ENCODE peak calls at places on chromosome 21, in seven cellular contexts. One of them, this sample, is unnamed.

GRCh38 chr21:41403331-41403730 is 22.7 kb upstream of the MX1 start:
- DNase-seq in choroid plexus epithelial cell: no peak
- DNase-seq in psoas muscle: no peak
- DNase-seq in A549: no peak
- DNase-seq in neural progenitor cell: no peak
- DNase-seq in CD4-positive, alpha-beta T cell: no peak
- DNase-seq in GM10248: no peak
- DNase-seq in this sample: no peak

GRCh38 chr21:35086357-35086756 is 37.3 kb upstream of the RUNX1 start:
- DNase-seq in psoas muscle: no peak
- DNase-seq in CD4-positive, alpha-beta T cell: no peak
- DNase-seq in neural progenitor cell: no peak
- DNase-seq in A549: no peak
- DNase-seq in GM10248: no peak
- DNase-seq in choroid plexus epithelial cell: peak
- DNase-seq in this sample: no peak

GRCh38 chr21:26945916-26946315 is 21.0 kb downstream of the ADAMTS5 start:
- DNase-seq in neural progenitor cell: no peak
- DNase-seq in choroid plexus epithelial cell: no peak
- DNase-seq in GM10248: no peak
- DNase-seq in psoas muscle: peak
- DNase-seq in A549: no peak
- DNase-seq in CD4-positive, alpha-beta T cell: no peak
- DNase-seq in this sample: no peak

GRCh38 chr21:42221581-42222345 is 2.8 kb downstream of the ABCG1 start:
- DNase-seq in CD4-positive, alpha-beta T cell: no peak
- DNase-seq in A549: no peak
- DNase-seq in choroid plexus epithelial cell: peak
- DNase-seq in psoas muscle: no peak
- DNase-seq in GM10248: no peak
- DNase-seq in neural progenitor cell: no peak
- DNase-seq in this sample: no peak

GRCh38 chr21:42235593-42235992 is 16.7 kb downstream of the ABCG1 start:
- DNase-seq in psoas muscle: peak
- DNase-seq in choroid plexus epithelial cell: no peak
- DNase-seq in GM10248: no peak
- DNase-seq in neural progenitor cell: no peak
- DNase-seq in CD4-positive, alpha-beta T cell: no peak
- DNase-seq in A549: no peak
- DNase-seq in this sample: no peak

GRCh38 chr21:29078884-29079765 is 5.7 kb upstream of the CCT8 start:
- DNase-seq in neural progenitor cell: no peak
- DNase-seq in GM10248: no peak
- DNase-seq in choroid plexus epithelial cell: peak
- DNase-seq in A549: no peak
- DNase-seq in psoas muscle: no peak
- DNase-seq in CD4-positive, alpha-beta T cell: peak
- DNase-seq in this sample: peak

GRCh38 chr21:41410361-41410760 is 15.7 kb upstream of the MX1 start:
- DNase-seq in choroid plexus epithelial cell: no peak
- DNase-seq in GM10248: no peak
- DNase-seq in neural progenitor cell: no peak
- DNase-seq in psoas muscle: no peak
- DNase-seq in CD4-positive, alpha-beta T cell: no peak
- DNase-seq in A549: no peak
- DNase-seq in this sample: no peak

GRCh38 chr21:29367335-29367734 is 68.6 kb downstream of the BACH1 start:
- DNase-seq in choroid plexus epithelial cell: no peak
- DNase-seq in A549: no peak
- DNase-seq in neural progenitor cell: no peak
- DNase-seq in psoas muscle: no peak
- DNase-seq in CD4-positive, alpha-beta T cell: no peak
- DNase-seq in GM10248: no peak
- DNase-seq in this sample: no peak

GRCh38 chr21:37757631-37758376 is 158.5 kb downstream of the KCNJ6 start:
- DNase-seq in psoas muscle: no peak
- DNase-seq in GM10248: no peak
- DNase-seq in neural progenitor cell: no peak
- DNase-seq in A549: no peak
- DNase-seq in CD4-positive, alpha-beta T cell: no peak
- DNase-seq in choroid plexus epithelial cell: no peak
- DNase-seq in this sample: no peak

GRCh38 chr21:34603002-34603709 is 11.8 kb downstream of the RCAN1 start:
- DNase-seq in psoas muscle: peak
- DNase-seq in choroid plexus epithelial cell: peak
- DNase-seq in GM10248: peak
- DNase-seq in A549: peak
- DNase-seq in neural progenitor cell: peak
- DNase-seq in CD4-positive, alpha-beta T cell: peak
- DNase-seq in this sample: peak

GRCh38 chr21:30058928-30059327 is 107.7 kb downstream of the CLDN17 start:
- DNase-seq in choroid plexus epithelial cell: peak
- DNase-seq in neural progenitor cell: no peak
- DNase-seq in GM10248: no peak
- DNase-seq in CD4-positive, alpha-beta T cell: no peak
- DNase-seq in A549: no peak
- DNase-seq in psoas muscle: no peak
- DNase-seq in this sample: no peak

GRCh38 chr21:26844258-26845065 is 747 bp downstream of the ADAMTS1 start:
- DNase-seq in A549: peak
- DNase-seq in CD4-positive, alpha-beta T cell: no peak
- DNase-seq in GM10248: no peak
- DNase-seq in psoas muscle: peak
- DNase-seq in choroid plexus epithelial cell: peak
- DNase-seq in neural progenitor cell: peak
- DNase-seq in this sample: peak

GRCh38 chr21:42974832-42975820 is 764 bp downstream of the PKNOX1 start:
- DNase-seq in choroid plexus epithelial cell: peak
- DNase-seq in neural progenitor cell: peak
- DNase-seq in CD4-positive, alpha-beta T cell: no peak
- DNase-seq in A549: peak
- DNase-seq in psoas muscle: peak
- DNase-seq in GM10248: peak
- DNase-seq in this sample: peak

GRCh38 chr21:45192332-45192731 is 95.4 kb downstream of the POFUT2 start:
- DNase-seq in GM10248: no peak
- DNase-seq in psoas muscle: no peak
- DNase-seq in A549: no peak
- DNase-seq in neural progenitor cell: peak
- DNase-seq in choroid plexus epithelial cell: no peak
- DNase-seq in CD4-positive, alpha-beta T cell: no peak
- DNase-seq in this sample: no peak
- TF ChIP-seq CTCF in GM10248: no peak
- TF ChIP-seq CTCF in psoas muscle: no peak
- TF ChIP-seq CTCF in A549: no peak
- TF ChIP-seq CTCF in neural progenitor cell: peak
- TF ChIP-seq CTCF in choroid plexus epithelial cell: peak
- TF ChIP-seq CTCF in CD4-positive, alpha-beta T cell: no peak
- TF ChIP-seq CTCF in this sample: no peak

DNA sequence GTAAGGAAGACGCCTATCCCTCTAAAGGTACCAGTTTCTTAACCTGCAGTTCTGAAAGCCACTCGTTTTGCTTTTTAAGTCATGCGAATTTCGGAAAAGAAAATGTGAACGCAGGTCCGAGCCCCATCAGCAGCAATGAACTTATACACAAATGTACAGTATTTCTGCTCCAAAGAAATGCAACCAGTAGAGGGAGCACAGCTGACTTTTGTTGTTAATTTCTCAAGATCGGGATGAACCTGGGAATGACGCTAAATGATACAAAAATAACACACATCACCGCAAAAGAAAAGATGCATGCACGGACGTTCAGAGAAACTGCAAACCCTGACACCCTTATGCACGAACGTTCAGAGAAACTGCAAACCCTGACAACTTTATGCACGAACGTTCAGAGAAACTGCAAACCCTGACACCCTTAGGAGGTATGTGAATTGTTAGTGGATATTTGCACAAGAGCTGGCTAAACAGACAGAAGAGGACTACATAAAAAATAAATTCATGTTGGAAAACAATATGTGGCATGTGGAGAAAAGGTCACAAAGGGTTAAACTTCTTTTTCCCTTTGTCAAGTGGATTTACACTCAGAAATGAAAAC is 3.5 kb upstream of the TIAM1 start:
- DNase-seq in neural progenitor cell: peak
- DNase-seq in choroid plexus epithelial cell: peak
- DNase-seq in GM10248: no peak
- DNase-seq in A549: peak
- DNase-seq in psoas muscle: no peak
- DNase-seq in CD4-positive, alpha-beta T cell: no peak
- DNase-seq in this sample: no peak
- TF ChIP-seq CTCF in neural progenitor cell: peak
- TF ChIP-seq CTCF in choroid plexus epithelial cell: peak
- TF ChIP-seq CTCF in GM10248: peak
- TF ChIP-seq CTCF in A549: peak
- TF ChIP-seq CTCF in psoas muscle: peak
- TF ChIP-seq CTCF in CD4-positive, alpha-beta T cell: no peak
- TF ChIP-seq CTCF in this sample: peak

GRCh38 chr21:36584980-36585940 is 105.3 kb upstream of the CLDN14 start:
- DNase-seq in A549: peak
- DNase-seq in choroid plexus epithelial cell: peak
- DNase-seq in CD4-positive, alpha-beta T cell: peak
- DNase-seq in psoas muscle: no peak
- DNase-seq in GM10248: no peak
- DNase-seq in neural progenitor cell: no peak
- DNase-seq in this sample: peak
- TF ChIP-seq CTCF in A549: no peak
- TF ChIP-seq CTCF in choroid plexus epithelial cell: peak
- TF ChIP-seq CTCF in CD4-positive, alpha-beta T cell: peak
- TF ChIP-seq CTCF in psoas muscle: no peak
- TF ChIP-seq CTCF in GM10248: peak
- TF ChIP-seq CTCF in neural progenitor cell: no peak
- TF ChIP-seq CTCF in this sample: peak

DNA sequence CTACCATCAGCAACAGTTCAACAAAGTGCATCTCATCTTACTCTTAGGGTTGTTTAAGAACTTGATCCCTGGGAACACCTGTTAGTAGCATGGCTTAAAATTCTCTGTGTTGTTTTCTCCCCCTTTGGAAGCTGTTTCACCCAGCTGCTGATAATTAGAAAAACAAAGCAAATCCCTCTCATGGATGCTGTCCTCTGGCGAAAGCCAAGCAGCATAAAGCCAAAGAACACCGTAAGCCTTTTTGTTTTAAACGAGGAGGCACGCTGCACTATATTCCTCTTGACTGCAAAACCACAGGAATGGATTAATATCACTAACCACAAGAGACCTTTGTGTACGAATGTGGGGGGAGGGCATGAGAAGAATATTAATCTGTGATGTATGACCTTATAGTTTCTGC is 923.2 kb downstream of the LTN1 start:
- DNase-seq in neural progenitor cell: peak
- DNase-seq in psoas muscle: no peak
- DNase-seq in GM10248: no peak
- DNase-seq in CD4-positive, alpha-beta T cell: no peak
- DNase-seq in choroid plexus epithelial cell: peak
- DNase-seq in A549: no peak
- DNase-seq in this sample: no peak
- TF ChIP-seq CTCF in neural progenitor cell: no peak
- TF ChIP-seq CTCF in psoas muscle: no peak
- TF ChIP-seq CTCF in GM10248: no peak
- TF ChIP-seq CTCF in CD4-positive, alpha-beta T cell: no peak
- TF ChIP-seq CTCF in choroid plexus epithelial cell: no peak
- TF ChIP-seq CTCF in A549: no peak
- TF ChIP-seq CTCF in this sample: no peak

DNA sequence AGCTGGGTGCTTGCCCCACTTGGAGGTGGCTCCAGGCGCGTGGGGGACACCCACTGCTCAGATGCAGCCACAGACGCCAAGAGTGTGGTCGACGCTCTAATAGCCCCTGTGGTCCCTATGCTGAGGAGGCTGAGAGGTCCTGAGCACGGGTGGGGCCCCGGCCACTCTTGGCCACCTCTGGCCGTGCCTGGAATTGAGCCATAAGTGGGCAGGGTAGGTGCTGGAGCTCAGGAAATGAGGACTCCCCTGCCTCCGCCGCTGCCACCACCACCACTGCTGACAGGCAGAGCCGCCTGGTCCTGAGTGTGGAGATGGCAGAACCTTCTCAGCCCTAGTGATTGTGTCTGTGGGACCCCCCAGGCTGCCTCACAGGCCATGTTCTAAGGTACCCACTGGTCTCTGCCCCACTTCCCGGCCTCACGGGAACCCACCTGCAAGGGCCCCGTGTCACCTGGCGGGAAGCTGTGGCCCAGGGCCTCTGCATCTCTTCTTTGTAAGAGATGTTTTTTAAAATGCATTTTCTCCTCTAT is 34.6 kb upstream of the DIP2A start:
- DNase-seq in neural progenitor cell: no peak
- DNase-seq in CD4-positive, alpha-beta T cell: no peak
- DNase-seq in psoas muscle: peak
- DNase-seq in choroid plexus epithelial cell: no peak
- DNase-seq in GM10248: no peak
- DNase-seq in A549: no peak
- DNase-seq in this sample: no peak
- TF ChIP-seq CTCF in neural progenitor cell: no peak
- TF ChIP-seq CTCF in CD4-positive, alpha-beta T cell: no peak
- TF ChIP-seq CTCF in psoas muscle: no peak
- TF ChIP-seq CTCF in choroid plexus epithelial cell: no peak
- TF ChIP-seq CTCF in GM10248: no peak
- TF ChIP-seq CTCF in A549: no peak
- TF ChIP-seq CTCF in this sample: no peak

GRCh38 chr21:36169465-36170128 is 13.0 kb downstream of the DOP1B start:
- DNase-seq in neural progenitor cell: no peak
- DNase-seq in CD4-positive, alpha-beta T cell: no peak
- DNase-seq in A549: no peak
- DNase-seq in psoas muscle: no peak
- DNase-seq in GM10248: no peak
- DNase-seq in choroid plexus epithelial cell: no peak
- DNase-seq in this sample: no peak
- TF ChIP-seq CTCF in neural progenitor cell: no peak
- TF ChIP-seq CTCF in CD4-positive, alpha-beta T cell: no peak
- TF ChIP-seq CTCF in A549: no peak
- TF ChIP-seq CTCF in psoas muscle: no peak
- TF ChIP-seq CTCF in GM10248: no peak
- TF ChIP-seq CTCF in choroid plexus epithelial cell: peak
- TF ChIP-seq CTCF in this sample: peak

DNA sequence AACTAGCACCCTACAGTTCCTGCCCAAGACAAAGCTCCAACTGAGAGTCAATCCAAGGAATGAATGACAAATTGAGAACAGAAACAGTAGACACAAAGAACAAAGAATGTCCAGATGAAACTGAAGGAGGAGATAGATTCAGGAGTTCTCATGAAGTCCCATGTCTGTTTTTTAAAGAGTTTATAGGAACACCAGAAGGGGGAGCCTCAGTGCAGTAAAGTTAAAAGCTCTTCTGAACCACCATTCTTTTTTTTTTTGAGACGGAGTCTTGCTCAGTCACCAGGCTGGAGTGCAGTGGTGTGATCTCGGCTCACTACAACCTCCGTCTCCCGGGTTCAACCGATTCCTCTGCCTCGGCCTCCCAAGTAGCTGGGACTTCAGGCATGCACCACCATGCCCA is 323.6 kb downstream of the MRPL39 start:
- DNase-seq in A549: peak
- DNase-seq in choroid plexus epithelial cell: peak
- DNase-seq in neural progenitor cell: peak
- DNase-seq in GM10248: peak
- DNase-seq in CD4-positive, alpha-beta T cell: no peak
- DNase-seq in psoas muscle: no peak
- DNase-seq in this sample: peak
- TF ChIP-seq CTCF in A549: no peak
- TF ChIP-seq CTCF in choroid plexus epithelial cell: peak
- TF ChIP-seq CTCF in neural progenitor cell: peak
- TF ChIP-seq CTCF in GM10248: peak
- TF ChIP-seq CTCF in CD4-positive, alpha-beta T cell: no peak
- TF ChIP-seq CTCF in psoas muscle: no peak
- TF ChIP-seq CTCF in this sample: peak

This sample was measured in MM.1S.